ENCODE peak calls at places on chromosome 3, in four cellular contexts. M is K562, G is HepG2, X is GM12878. U is an unnamed sample.

GRCh38 chr3:36295206-36295760 is 85.0 kb upstream of the STAC start:
- DNase-seq in M (no peak), G (no peak), X (no peak), U (no peak)

GRCh38 chr3:129576514-129577345 is 29.7 kb downstream of the PLXND1 start:
- DNase-seq in M (no peak), G (peak; percentile 33), X (peak; percentile 35), U (no peak)

GRCh38 chr3:169501777-169502320 is 161.7 kb downstream of the MECOM start:
- DNase-seq in M (no peak), G (no peak), X (no peak), U (no peak)

GRCh38 chr3:52202384-52203077 is 4.6 kb downstream of the ALAS1 start:
- DNase-seq in M (no peak), G (no peak), X (no peak), U (no peak)

GRCh38 chr3:191380001-191380400 is 49.7 kb upstream of the UTS2B start:
- DNase-seq in M (no peak), G (no peak), X (no peak), U (no peak)

GRCh38 chr3:58249358-58250092 is 11.9 kb downstream of the ABHD6 start:
- DNase-seq in M (peak; percentile 30), G (peak; percentile 78), X (no peak), U (no peak)

GRCh38 chr3:100334340-100335136 is at the start of gene NIT2:
- DNase-seq in M (peak; percentile 91), G (peak; percentile 85), X (no peak), U (peak; percentile 93)

GRCh38 chr3:55488398-55489055 is 1.4 kb upstream of the WNT5A start:
- DNase-seq in M (no peak), G (no peak), X (peak; percentile 26), U (peak; percentile 56)

GRCh38 chr3:156459434-156459833 is 95.5 kb downstream of the SSR3 start:
- DNase-seq in M (no peak), G (no peak), X (no peak), U (no peak)

GRCh38 chr3:122689587-122689986 is 8.9 kb downstream of the PARP14 start:
- DNase-seq in M (peak; percentile 7), G (peak; percentile 58), X (no peak), U (no peak)

GRCh38 chr3:29694783-29695182 is 413.9 kb downstream of the RBMS3 start:
- DNase-seq in M (no peak), G (peak; percentile 3), X (no peak), U (no peak)

GRCh38 chr3:162865466-162865865 is 1368.9 kb downstream of the OTOL1 start:
- DNase-seq in M (no peak), G (no peak), X (no peak), U (no peak)

GRCh38 chr3:174533286-174533685 is 325.8 kb upstream of the NAALADL2 start:
- DNase-seq in M (no peak), G (no peak), X (no peak), U (no peak)

GRCh38 chr3:175399156-175399840 is 540.2 kb downstream of the NAALADL2 start:
- DNase-seq in M (no peak), G (no peak), X (no peak), U (no peak)

GRCh38 chr3:73423133-73423532 is 201.6 kb downstream of the PDZRN3 start:
- DNase-seq in M (no peak), G (no peak), X (no peak), U (no peak)

GRCh38 chr3:189712906-189713483 is 81.8 kb downstream of the TP63 start:
- DNase-seq in M (no peak), G (peak; percentile 7), X (no peak), U (no peak)

GRCh38 chr3:120098710-120099109 is 4.5 kb upstream of the GSK3B start:
- DNase-seq in M (no peak), G (no peak), X (no peak), U (no peak)

GRCh38 chr3:134874737-134875413 is 79.8 kb downstream of the EPHB1 start:
- DNase-seq in M (no peak), G (peak; percentile 27), X (no peak), U (no peak)

GRCh38 chr3:109851854-109852253 is 514.5 kb upstream of the DPPA4 start:
- DNase-seq in M (no peak), G (no peak), X (no peak), U (no peak)

GRCh38 chr3:193772389-193772788 is 179.4 kb downstream of the OPA1 start:
- DNase-seq in M (no peak), G (peak; percentile 36), X (no peak), U (no peak)

GRCh38 chr3:164326714-164327113 is 751.6 kb downstream of the SI start:
- DNase-seq in M (no peak), G (no peak), X (no peak), U (no peak)

GRCh38 chr3:70926835-70927234 is 614.4 kb upstream of the MDFIC2 start:
- DNase-seq in M (no peak), G (no peak), X (no peak), U (no peak)

GRCh38 chr3:69420781-69421520 is 35.1 kb upstream of the FRMD4B start:
- DNase-seq in M (no peak), G (no peak), X (no peak), U (no peak)

GRCh38 chr3:42179110-42179725 is 86.8 kb downstream of the CCK start:
- DNase-seq in M (peak; percentile 88), G (peak; percentile 83), X (no peak), U (peak; percentile 34)

GRCh38 chr3:120559228-120560061 is 36.7 kb upstream of the NDUFB4 start:
- DNase-seq in M (peak; percentile 72), G (peak; percentile 15), X (no peak), U (no peak)

GRCh38 chr3:127831723-127832172 is 9.4 kb upstream of the MGLL start:
- DNase-seq in M (peak; percentile 33), G (no peak), X (no peak), U (peak; percentile 69)

GRCh38 chr3:72818915-72819314 is 29.3 kb downstream of the SHQ1 start:
- DNase-seq in M (no peak), G (no peak), X (no peak), U (no peak)

GRCh38 chr3:128390867-128391266 is 75.8 kb downstream of the DNAJB8 start:
- DNase-seq in M (no peak), G (no peak), X (no peak), U (no peak)

GRCh38 chr3:186971578-186971977 is 41.3 kb downstream of the ST6GAL1 start:
- DNase-seq in M (no peak), G (no peak), X (no peak), U (no peak)

GRCh38 chr3:43361077-43361476 is 74.7 kb downstream of the SNRK start:
- DNase-seq in M (no peak), G (no peak), X (no peak), U (no peak)

GRCh38 chr3:37229740-37230139 is 55.4 kb upstream of the LRRFIP2 start:
- DNase-seq in M (peak; percentile 95), G (peak; percentile 72), X (no peak), U (no peak)

GRCh38 chr3:42123012-42123581 is 31.9 kb downstream of the TRAK1 start:
- DNase-seq in M (no peak), G (no peak), X (peak; percentile 69), U (no peak)

GRCh38 chr3:184968115-184968514 is 156.1 kb downstream of the VPS8 start:
- DNase-seq in M (no peak), G (no peak), X (no peak), U (no peak)

GRCh38 chr3:11204697-11205397 is 50.6 kb downstream of the HRH1 start:
- DNase-seq in M (no peak), G (no peak), X (no peak), U (no peak)

GRCh38 chr3:49906004-49906860 is 2.6 kb upstream of the MST1R start:
- DNase-seq in M (peak; percentile 86), G (peak; percentile 33), X (no peak), U (peak; percentile 56)

GRCh38 chr3:171028025-171028778 is 1.7 kb upstream of the SLC2A2 start:
- DNase-seq in M (peak; percentile 25), G (peak; percentile 28), X (no peak), U (no peak)

GRCh38 chr3:114290911-114291901 is 2.6 kb upstream of the TIGIT start:
- DNase-seq in M (peak; percentile 65), G (peak; percentile 54), X (peak; percentile 79), U (peak; percentile 84)

GRCh38 chr3:197348014-197348413 is 49.6 kb upstream of the DLG1 start:
- DNase-seq in M (no peak), G (no peak), X (no peak), U (no peak)

GRCh38 chr3:15766406-15766805 is 31.4 kb downstream of the ANKRD28 start:
- DNase-seq in M (no peak), G (no peak), X (no peak), U (no peak)

GRCh38 chr3:15771444-15771843 is 26.3 kb downstream of the ANKRD28 start:
- DNase-seq in M (no peak), G (no peak), X (no peak), U (no peak)

GRCh38 chr3:15768421-15769255 is 29.1 kb downstream of the ANKRD28 start:
- DNase-seq in M (peak; percentile 36), G (peak; percentile 83), X (peak; percentile 65), U (no peak)

GRCh38 chr3:15769256-15769915 is 28.4 kb downstream of the ANKRD28 start:
- DNase-seq in M (no peak), G (no peak), X (no peak), U (no peak)
- TF ChIP-seq SP1 in M (no peak), G (no peak), X (no peak), U (no peak)

GRCh38 chr3:188232676-188233075 is 78.7 kb downstream of the LPP start:
- DNase-seq in M (no peak), G (no peak), X (no peak), U (no peak)
- TF ChIP-seq TARDBP in M (no peak), G (no peak), X (no peak), U (no peak)

GRCh38 chr3:8624612-8625011 is 20.0 kb downstream of the SSUH2 start:
- DNase-seq in M (no peak), G (no peak), X (no peak), U (no peak)

GRCh38 chr3:8627541-8627940 is 17.1 kb downstream of the SSUH2 start:
- DNase-seq in M (no peak), G (no peak), X (no peak), U (no peak)

GRCh38 chr3:8627949-8628348 is 16.6 kb downstream of the SSUH2 start:
- DNase-seq in M (no peak), G (no peak), X (no peak), U (no peak)

GRCh38 chr3:8623741-8624140 is 20.9 kb downstream of the SSUH2 start:
- DNase-seq in M (no peak), G (no peak), X (no peak), U (no peak)

DNA sequence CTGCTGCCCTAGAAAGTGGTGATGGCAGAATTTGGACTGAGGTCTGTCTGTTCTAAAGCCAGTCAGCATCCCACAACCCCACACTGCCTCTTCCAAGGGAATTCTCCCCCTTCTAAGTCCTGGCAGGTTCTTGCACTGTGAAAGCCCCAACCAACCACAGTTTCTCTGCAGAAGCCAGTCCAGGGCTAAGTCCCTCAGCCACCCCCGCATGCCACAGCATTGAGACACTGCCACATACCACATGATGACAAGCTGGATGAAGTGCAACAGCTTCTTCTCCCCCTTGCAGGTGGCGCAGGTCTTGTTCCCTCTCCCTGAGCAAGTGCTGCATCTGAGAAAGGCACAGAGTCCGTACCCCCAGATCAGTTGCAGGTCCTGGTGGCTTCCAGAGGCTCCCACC is 18.6 kb downstream of the SSUH2 start:
- DNase-seq in M (no peak), G (no peak), X (no peak), U (no peak)
- TF ChIP-seq SP1 in M (no peak), G (no peak), X (no peak), U (no peak)

DNA sequence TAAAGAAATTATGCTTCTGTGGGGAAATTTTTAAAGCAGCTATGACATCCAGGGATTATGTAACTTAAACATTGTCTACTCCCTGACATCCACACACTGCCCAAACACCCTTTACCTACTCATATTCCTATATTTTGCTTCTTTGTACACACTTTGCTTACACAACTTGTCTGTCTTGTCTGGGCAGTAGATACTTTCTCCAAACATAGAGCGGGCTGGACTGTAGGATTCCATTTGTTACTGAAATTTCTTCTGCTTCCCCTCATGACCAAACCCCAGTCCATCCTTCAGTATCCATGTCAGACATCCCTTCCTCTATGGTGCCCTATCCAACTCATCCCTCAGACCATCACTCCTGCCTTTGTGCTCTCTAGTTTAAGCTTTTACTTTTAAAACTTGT is 19.9 kb downstream of the NCEH1 start:
- DNase-seq in M (no peak), G (no peak), X (no peak), U (no peak)
- TF ChIP-seq TARDBP in M (no peak), G (no peak), X (no peak), U (no peak)

U was measured in HEK293T.